ENCODE peak calls at places on chromosome 1, in five cellular contexts. M, O, C, R and U are unnamed samples. For H3K36me3, the result is how much of the 10 kb centered on the place peaks cover.

GRCh38 chr1:39590546-39590945 is 14.0 kb upstream of the PABPC4 start:
- DNase-seq in M (peak), C (no peak), R (no peak), O (no peak), U (no peak)

GRCh38 chr1:10540277-10541005 is 65.7 kb downstream of the PEX14 start:
- DNase-seq in R (peak), C (no peak), O (no peak), M (no peak), U (peak)

GRCh38 chr1:238063454-238063853 is 172.7 kb upstream of the ZP4 start:
- DNase-seq in C (peak), O (no peak), R (no peak), M (no peak), U (no peak)

GRCh38 chr1:62187548-62187947 is 7.1 kb upstream of the L1TD1 start:
- DNase-seq in M (no peak), C (no peak), R (no peak), O (no peak), U (no peak)

GRCh38 chr1:35564037-35564883 is 6.7 kb downstream of the NCDN start:
- DNase-seq in R (peak), M (peak), O (peak), C (peak), U (peak)

GRCh38 chr1:225451340-225451739 is 23.5 kb upstream of the LBR start:
- DNase-seq in O (no peak), R (no peak), C (no peak), M (no peak), U (no peak)

GRCh38 chr1:197778326-197778922 is 3.1 kb upstream of the DENND1B start:
- DNase-seq in R (no peak), M (peak), O (no peak), C (no peak), U (no peak)

GRCh38 chr1:228416217-228416971 is at the start of gene TRIM17:
- DNase-seq in R (no peak), M (no peak), O (no peak), C (peak), U (no peak)

DNA sequence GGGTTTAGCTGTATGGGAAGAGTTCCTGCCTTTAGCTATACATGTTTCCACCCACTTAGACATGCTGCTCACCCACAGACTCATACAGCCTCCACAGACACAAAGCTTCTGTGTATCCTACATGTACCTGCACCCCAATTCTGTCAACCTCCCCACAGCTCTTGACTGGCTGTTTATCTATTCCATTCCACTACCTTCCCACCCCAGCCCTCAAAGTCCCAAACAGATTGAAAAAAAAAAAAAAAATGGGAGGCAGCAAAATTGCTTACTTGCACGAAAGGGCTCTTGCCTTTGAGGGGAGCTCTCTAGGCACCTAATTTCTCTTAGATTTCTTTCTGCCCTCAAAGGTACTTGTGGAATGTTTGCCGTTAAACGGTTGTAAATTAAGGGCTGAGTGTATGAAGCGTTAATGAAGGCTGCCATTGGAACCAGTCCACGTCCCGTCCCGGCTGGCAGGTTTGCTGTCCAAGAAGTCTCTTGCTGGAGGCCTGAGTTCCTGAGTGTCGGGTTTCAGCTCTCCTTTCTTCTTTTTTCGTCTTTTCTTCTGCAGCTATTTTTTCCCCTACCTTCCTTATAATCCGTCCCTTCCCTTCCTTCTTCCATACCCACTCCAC is 43.6 kb downstream of the PBX1 start:
- DNase-seq in R (peak), M (peak), C (peak), O (peak), U (peak)
- TF ChIP-seq CTCF in R (no peak), M (peak), C (no peak), O (no peak), U (no peak)

GRCh38 chr1:145688328-145688727 is 18.8 kb downstream of the PDZK1 start:
- DNase-seq in O (no peak), C (no peak), R (no peak), M (no peak), U (no peak)

GRCh38 chr1:145689922-145690321 is 17.2 kb downstream of the PDZK1 start:
- DNase-seq in R (no peak), C (peak), O (no peak), M (no peak), U (no peak)

GRCh38 chr1:145692785-145693443 is 14.3 kb downstream of the PDZK1 start:
- DNase-seq in M (no peak), C (no peak), O (no peak), R (no peak), U (no peak)

GRCh38 chr1:145688924-145689323 is 18.2 kb downstream of the PDZK1 start:
- DNase-seq in R (no peak), M (no peak), O (no peak), C (no peak), U (no peak)

DNA sequence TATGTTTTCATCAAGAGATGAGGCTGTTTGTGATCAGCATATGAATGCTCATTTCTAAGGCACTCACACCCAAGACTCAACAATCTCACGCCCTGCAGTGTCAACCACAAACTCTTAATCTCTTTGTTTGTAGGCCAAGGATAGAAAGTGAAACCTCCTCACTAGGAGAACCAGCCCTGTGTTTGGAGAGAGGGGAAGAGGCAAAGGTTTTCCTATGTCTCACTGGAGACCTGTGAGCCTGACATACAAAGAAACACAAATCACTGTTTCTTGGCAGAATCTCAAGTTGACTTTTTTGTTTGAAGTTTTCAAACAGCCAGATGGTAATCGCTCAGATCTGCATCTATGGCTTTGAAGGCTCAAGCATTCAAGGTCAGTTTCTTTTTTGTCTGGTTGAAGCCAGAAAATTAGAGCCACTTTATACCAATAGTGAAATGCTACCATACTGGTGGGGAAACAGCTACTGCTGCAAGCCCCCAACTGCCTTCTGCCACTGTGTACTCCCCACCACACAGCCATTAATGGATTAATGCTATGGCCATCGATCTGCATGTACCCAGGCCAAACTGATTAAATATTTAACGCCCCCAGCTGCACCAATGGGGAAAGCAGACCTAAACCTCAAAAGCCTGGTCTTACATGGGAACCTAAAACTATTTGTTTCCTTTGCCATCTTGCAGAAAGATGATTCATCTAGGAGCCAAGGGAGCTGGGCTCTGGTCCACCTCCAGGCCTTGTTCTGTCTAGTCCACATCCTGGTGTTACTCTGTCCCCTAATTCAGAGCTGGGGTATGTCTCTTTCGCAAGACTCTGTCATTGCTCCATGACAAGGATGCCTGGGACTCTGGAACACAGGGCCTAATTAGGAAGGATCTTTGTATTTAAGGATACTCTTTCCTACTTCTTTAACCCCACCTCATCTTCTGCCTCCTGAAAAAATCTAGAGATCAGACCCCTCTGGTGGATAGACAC is 16.3 kb downstream of the PDZK1 start:
- DNase-seq in M (peak), R (no peak), C (peak), O (peak), U (no peak)
- H3K36me3 ChIP-seq in M (under half), R (under half), C (under half), O (under half), U (under half)

DNA sequence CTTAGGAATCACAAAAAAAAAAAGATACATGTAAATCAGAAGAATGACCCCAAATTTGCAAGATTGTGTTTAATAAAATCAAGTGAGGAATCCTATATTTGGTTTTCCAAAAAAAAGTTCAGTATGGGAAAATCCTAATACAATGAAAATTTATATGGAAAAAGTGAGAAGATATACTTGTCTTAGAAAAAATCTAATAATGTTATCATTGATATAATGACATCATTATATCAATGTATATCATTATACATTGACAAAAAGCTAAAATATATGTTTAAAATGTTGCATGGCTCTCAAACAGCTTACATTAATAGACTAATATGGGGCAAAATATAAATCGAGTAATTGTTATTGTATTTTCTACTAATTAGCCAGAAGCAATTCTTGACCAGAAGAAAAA is 37.0 kb downstream of the DPYD start:
- DNase-seq in O (no peak), C (no peak), R (no peak), M (no peak), U (no peak)
- TF ChIP-seq CTCF in O (no peak), C (no peak), R (no peak), M (no peak), U (no peak)

GRCh38 chr1:93591291-93591832 is 90.3 kb downstream of the BCAR3 start:
- DNase-seq in M (no peak), O (no peak), R (no peak), C (peak), U (no peak)

GRCh38 chr1:93592636-93592949 is 89.0 kb downstream of the BCAR3 start:
- DNase-seq in O (no peak), C (no peak), R (no peak), M (no peak), U (no peak)

GRCh38 chr1:93594603-93594880 is 87.1 kb downstream of the BCAR3 start:
- DNase-seq in M (no peak), O (no peak), C (no peak), R (no peak), U (no peak)

GRCh38 chr1:93593868-93594602 is 87.6 kb downstream of the BCAR3 start:
- DNase-seq in C (no peak), R (no peak), M (no peak), O (no peak), U (no peak)

GRCh38 chr1:93591833-93592635 is 89.6 kb downstream of the BCAR3 start:
- DNase-seq in O (peak), C (peak), R (no peak), M (peak), U (no peak)
- H3K36me3 ChIP-seq in O (under half), C (under half), R (under half), M (under half), U (under half)

GRCh38 chr1:96756789-96757188 is 35.2 kb downstream of the PTBP2 start:
- DNase-seq in M (no peak), O (no peak), R (no peak), C (no peak), U (no peak)
- TF ChIP-seq CTCF in M (no peak), O (peak), R (peak), C (no peak), U (peak)

DNA sequence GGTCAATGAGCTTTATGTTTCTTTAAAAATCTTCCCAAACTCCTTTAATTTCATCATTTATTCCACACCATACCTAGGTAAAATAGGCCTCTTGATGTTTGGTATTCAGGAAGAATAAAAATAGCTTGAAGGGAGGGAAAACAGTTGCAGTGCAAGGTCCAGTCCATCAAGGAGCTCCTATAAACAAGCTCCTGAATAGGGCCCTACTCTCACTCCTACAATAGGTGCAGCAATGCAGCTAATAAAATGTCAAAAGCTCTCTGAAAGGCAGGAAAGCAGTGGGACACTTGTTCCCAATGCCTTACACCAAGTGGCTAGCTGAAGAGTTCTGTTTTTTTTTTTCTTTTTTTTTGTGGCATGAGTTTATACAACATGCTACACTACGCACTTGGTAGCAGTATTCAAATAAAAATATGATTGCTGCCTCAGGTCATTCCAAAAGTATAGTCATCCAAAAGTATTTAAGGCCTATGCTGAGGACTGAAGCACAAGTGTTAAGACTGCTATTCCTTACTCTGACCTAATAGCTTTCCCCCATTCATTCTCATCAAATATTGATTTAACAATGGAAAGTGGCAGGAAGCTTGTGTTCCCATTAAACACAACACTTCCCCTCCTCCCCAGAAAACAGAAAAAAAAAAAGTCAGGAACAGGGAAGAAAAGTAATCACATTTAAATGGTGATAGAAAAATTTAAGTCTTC is 9.8 kb downstream of the TEX38 start:
- DNase-seq in M (no peak), C (no peak), O (no peak), R (no peak), U (no peak)
- H3K36me3 ChIP-seq in M (under half), C (under half), O (half or more), R (half or more), U (half or more)

GRCh38 chr1:167054531-167054930 is 35.6 kb downstream of the GPA33 start:
- DNase-seq in R (no peak), M (no peak), O (no peak), C (no peak), U (no peak)

GRCh38 chr1:167054946-167055630 is 35.1 kb downstream of the GPA33 start:
- DNase-seq in R (no peak), M (no peak), O (no peak), C (no peak), U (no peak)

GRCh38 chr1:167051907-167052306 is 38.3 kb downstream of the GPA33 start:
- DNase-seq in O (no peak), R (no peak), M (no peak), C (no peak), U (no peak)

GRCh38 chr1:167056529-167057296 is 33.5 kb downstream of the GPA33 start:
- DNase-seq in M (no peak), R (no peak), C (no peak), O (no peak), U (no peak)

GRCh38 chr1:167052389-167052788 is 37.8 kb downstream of the GPA33 start:
- DNase-seq in M (no peak), R (no peak), O (no peak), C (no peak), U (no peak)
- TF ChIP-seq CTCF in M (peak), R (peak), O (peak), C (no peak), U (peak)

GRCh38 chr1:232587141-232588008 is 42.6 kb downstream of the SIPA1L2 start:
- DNase-seq in C (no peak), M (no peak), R (no peak), O (no peak), U (no peak)

GRCh38 chr1:232589809-232590741 is 39.9 kb downstream of the SIPA1L2 start:
- DNase-seq in R (no peak), M (no peak), C (no peak), O (no peak), U (no peak)

GRCh38 chr1:232589111-232589808 is 40.7 kb downstream of the SIPA1L2 start:
- DNase-seq in M (no peak), R (no peak), O (no peak), C (no peak), U (no peak)

GRCh38 chr1:232585486-232585885 is 44.4 kb downstream of the SIPA1L2 start:
- DNase-seq in R (no peak), M (no peak), C (no peak), O (no peak), U (no peak)

DNA sequence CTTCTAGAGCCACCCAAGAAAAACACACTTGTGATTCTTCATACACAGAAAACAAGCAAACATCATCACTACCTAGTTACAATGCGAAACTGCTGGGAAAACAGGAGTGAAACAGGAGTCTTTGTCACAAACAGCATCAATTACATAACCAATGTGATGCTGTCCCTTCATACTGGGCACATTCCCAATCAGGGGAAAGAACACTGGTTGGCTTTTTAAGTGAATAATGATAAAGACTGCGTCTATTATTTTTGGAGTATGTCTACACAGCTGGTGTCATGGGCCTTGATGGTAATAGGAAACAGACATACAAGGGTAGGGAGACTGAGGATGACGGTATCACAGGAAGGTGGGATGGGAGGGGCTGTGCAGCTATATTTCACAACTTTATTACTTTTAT is 43.3 kb downstream of the SIPA1L2 start:
- DNase-seq in C (no peak), R (no peak), M (no peak), O (no peak), U (no peak)
- H3K36me3 ChIP-seq in C (under half), R (under half), M (under half), O (under half), U (under half)